ENCODE peak calls at places on chromosome 3, in nine cellular contexts. H is A549, W is body of pancreas, D is H54, G is Peyer's patch, B is suprapubic skin, A is heart left ventricle, X is ovary, T is prostate gland. E is an unnamed sample.

GRCh38 chr3:195240939-195241338 is 30.0 kb downstream of the XXYLT1 start:
- DNase-seq in H (no peak), W (no peak), D (no peak), G (no peak), B (peak), A (no peak), X (peak), T (no peak), E (peak)

GRCh38 chr3:90145094-90145810 is 1037.8 kb downstream of the EPHA3 start:
- DNase-seq in H (no peak), W (no peak), D (no peak), G (no peak), B (no peak), A (no peak), X (no peak), T (no peak), E (no peak)

GRCh38 chr3:129064969-129065726 is 4.6 kb downstream of the GP9 start:
- DNase-seq in H (no peak), W (no peak), D (no peak), G (no peak), B (peak), A (no peak), X (no peak), T (no peak), E (no peak)

GRCh38 chr3:71694358-71694999 is 30.7 kb downstream of the EIF4E3 start:
- DNase-seq in H (no peak), W (no peak), D (no peak), G (no peak), B (no peak), A (no peak), X (no peak), T (no peak), E (no peak)

GRCh38 chr3:17639765-17640164 is 102.7 kb downstream of the TBC1D5 start:
- DNase-seq in H (peak), W (no peak), D (no peak), G (no peak), B (no peak), A (no peak), X (no peak), T (no peak), E (no peak)

GRCh38 chr3:11154036-11154952 is at the start of gene HRH1:
- DNase-seq in H (no peak), W (no peak), D (no peak), G (no peak), B (peak), A (peak), X (peak), T (no peak), E (no peak)

GRCh38 chr3:152058906-152059305 is 185.5 kb downstream of the SUCNR1 start:
- DNase-seq in H (no peak), W (no peak), D (no peak), G (no peak), B (no peak), A (no peak), X (no peak), T (no peak), E (no peak)

GRCh38 chr3:28617821-28618220 is 269.2 kb upstream of the AZI2 start:
- DNase-seq in H (no peak), W (no peak), D (no peak), G (no peak), B (no peak), A (no peak), X (no peak), T (no peak), E (no peak)

GRCh38 chr3:39166134-39166710 is 12.8 kb upstream of the CSRNP1 start:
- DNase-seq in H (no peak), W (no peak), D (peak), G (no peak), B (no peak), A (peak), X (no peak), T (no peak), E (no peak)

GRCh38 chr3:127959041-127959440 is 44.0 kb downstream of the KBTBD12 start:
- DNase-seq in H (no peak), W (no peak), D (no peak), G (no peak), B (no peak), A (no peak), X (no peak), T (no peak), E (no peak)

GRCh38 chr3:127953092-127953491 is 38.1 kb downstream of the KBTBD12 start:
- DNase-seq in H (no peak), W (no peak), D (no peak), G (no peak), B (no peak), A (no peak), X (no peak), T (no peak), E (no peak)

GRCh38 chr3:127953636-127954035 is 38.6 kb downstream of the KBTBD12 start:
- DNase-seq in H (no peak), W (no peak), D (no peak), G (no peak), B (no peak), A (no peak), X (no peak), T (no peak), E (no peak)

GRCh38 chr3:127954642-127955041 is 39.6 kb downstream of the KBTBD12 start:
- DNase-seq in H (no peak), W (no peak), D (no peak), G (no peak), B (no peak), A (peak), X (no peak), T (no peak), E (no peak)

DNA sequence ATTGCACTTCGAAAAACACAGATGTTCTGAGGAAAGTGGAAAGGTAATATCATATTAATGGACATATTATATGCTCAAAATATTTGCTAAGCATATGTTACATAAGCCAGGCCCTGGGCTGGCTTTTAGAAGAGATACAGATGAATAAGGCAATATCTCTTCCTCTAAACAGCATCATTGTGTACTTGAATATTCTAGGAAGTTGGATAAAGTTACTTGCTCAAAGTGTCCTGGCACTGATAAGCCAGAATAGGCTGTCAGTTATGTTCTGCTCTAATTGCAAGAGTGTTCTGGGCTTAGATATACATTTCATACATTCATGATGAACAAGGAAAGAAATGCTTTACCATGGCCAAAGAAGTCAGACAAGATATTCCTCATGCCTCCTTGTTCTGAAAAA is 40.6 kb downstream of the KBTBD12 start:
- DNase-seq in H (no peak), W (no peak), D (no peak), G (no peak), B (no peak), A (no peak), X (no peak), T (no peak), E (no peak)
- TF ChIP-seq POLR2A in H (no peak), W (no peak), D (no peak), G (no peak), B (no peak), A (no peak), X (no peak), T (no peak), E (no peak)

GRCh38 chr3:50155491-50155878 is 361 bp downstream of the SEMA3F start:
- DNase-seq in H (no peak), W (no peak), D (no peak), G (no peak), B (no peak), A (no peak), X (no peak), T (no peak), E (no peak)

GRCh38 chr3:50153782-50154475 is 1.2 kb upstream of the SEMA3F start:
- DNase-seq in H (no peak), W (no peak), D (no peak), G (no peak), B (no peak), A (no peak), X (no peak), T (no peak), E (no peak)

GRCh38 chr3:50155891-50156290 is 767 bp downstream of the SEMA3F start:
- DNase-seq in H (no peak), W (no peak), D (no peak), G (no peak), B (no peak), A (no peak), X (no peak), T (no peak), E (no peak)

GRCh38 chr3:50154476-50154839 is 666 bp upstream of the SEMA3F start:
- DNase-seq in H (peak), W (no peak), D (no peak), G (no peak), B (no peak), A (no peak), X (no peak), T (no peak), E (no peak)

DNA sequence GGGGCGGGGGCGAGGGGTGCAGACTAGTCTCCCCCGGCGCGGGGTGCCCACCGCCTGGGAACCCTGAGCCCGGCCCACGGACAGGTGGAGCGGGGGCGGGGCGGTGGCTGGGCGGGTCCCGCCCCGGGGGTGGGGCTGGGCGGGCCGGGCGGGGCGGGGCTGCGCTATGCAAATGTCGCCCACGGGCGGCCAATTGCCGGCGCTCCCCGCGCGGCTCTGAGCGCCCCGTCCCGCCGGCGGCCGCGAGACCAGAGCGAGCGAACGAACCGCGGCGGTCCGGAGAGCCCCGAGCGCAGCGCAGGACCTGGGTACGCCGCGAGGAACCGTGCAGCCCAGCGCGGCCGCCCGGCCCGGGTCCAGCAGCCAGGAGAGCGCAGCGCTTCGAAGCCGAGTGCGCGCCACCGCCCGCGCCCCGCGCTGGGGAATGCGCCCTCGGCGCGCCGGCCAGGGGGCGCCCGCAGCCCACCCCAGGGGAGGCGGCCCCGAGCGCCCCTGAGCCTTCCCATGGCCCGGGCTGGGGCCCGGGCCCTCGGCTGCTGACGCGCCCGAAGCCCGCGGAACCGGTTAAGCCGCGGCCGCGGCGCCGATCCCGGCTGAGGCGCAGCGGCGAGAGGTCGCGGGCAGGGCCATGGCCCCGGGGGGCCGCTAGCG is at the start of gene SEMA3F:
- DNase-seq in H (peak), W (peak), D (peak), G (peak), B (no peak), A (peak), X (peak), T (peak), E (no peak)
- TF ChIP-seq POLR2A in H (peak), W (peak), D (peak), G (peak), B (no peak), A (peak), X (peak), T (peak), E (peak)

DNA sequence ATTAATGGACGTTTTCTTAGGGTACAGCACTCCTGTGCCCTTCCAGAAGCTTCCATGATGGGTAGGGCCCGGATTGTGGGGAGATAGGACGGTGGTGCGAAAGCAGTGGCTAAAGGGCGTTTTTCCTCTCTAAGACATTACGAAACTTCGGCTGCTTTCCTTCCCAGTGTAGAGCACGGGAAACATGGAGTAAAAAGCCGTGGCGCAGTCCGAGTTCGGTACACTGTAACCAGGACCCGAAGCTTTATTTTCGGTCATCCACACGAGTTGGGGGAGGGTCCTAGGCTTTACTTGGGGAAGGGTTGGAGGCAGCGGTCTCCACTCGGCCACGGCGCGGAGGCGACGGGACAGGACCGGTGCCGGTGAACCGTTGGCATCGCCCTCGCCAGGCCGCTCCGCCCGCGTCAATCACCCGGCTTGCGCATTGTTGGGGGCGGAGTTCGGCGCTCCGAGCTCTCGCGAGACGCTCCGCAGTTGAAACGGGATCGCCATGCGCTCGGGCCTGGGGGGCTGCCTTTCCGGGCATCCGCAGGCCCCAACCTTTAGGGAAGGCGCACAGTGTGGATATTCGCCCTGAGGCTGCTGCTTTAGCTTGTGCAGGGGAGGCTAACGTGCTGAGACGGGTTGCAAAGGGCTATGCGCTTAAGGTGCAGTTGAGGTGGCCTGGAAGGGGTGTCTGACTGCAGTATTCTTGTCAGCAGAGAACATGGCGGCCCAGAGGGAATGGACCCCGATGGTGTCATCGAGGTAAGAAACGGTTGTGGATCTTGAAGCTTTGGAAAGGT is 546 bp downstream of the EIF4A2 start:
- DNase-seq in H (peak), W (peak), D (peak), G (peak), B (peak), A (peak), X (peak), T (peak), E (no peak)
- TF ChIP-seq POLR2A in H (peak), W (no peak), D (peak), G (peak), B (no peak), A (peak), X (peak), T (peak), E (peak)

GRCh38 chr3:46558184-46559029 is 7.7 kb downstream of the LRRC2 start:
- DNase-seq in H (peak), W (peak), D (no peak), G (peak), B (peak), A (peak), X (peak), T (peak), E (no peak)
- TF ChIP-seq POLR2A in H (peak), W (no peak), D (no peak), G (no peak), B (no peak), A (no peak), X (no peak), T (no peak), E (no peak)

GRCh38 chr3:57596495-57597239 is 477 bp downstream of the ARF4 start:
- DNase-seq in H (peak), W (peak), D (peak), G (peak), B (peak), A (peak), X (peak), T (peak), E (peak)
- TF ChIP-seq POLR2A in H (peak), W (no peak), D (peak), G (peak), B (no peak), A (no peak), X (no peak), T (peak), E (no peak)

DNA sequence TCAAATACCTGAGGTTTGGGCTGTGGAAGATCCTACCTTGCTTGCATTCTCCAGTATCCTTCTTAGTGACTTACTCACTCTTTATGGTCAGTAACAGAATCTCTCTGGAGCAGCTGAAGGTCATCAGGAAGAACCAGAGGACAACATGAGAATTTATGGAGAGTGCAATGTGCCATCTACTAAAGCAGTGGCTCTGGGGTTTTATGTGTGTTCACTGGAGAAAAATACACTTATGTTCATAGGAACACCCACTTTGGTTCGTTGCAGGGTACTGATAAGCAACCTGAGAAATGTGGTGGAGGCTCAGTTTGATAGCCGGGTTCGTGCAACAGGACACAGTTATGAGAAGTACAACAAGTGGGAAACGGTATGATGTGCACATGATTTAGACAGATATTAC is 12.8 kb downstream of the CPB1 start:
- DNase-seq in H (no peak), W (no peak), D (no peak), G (no peak), B (no peak), A (no peak), X (no peak), T (no peak), E (no peak)
- TF ChIP-seq POLR2A in H (no peak), W (no peak), D (no peak), G (no peak), B (no peak), A (no peak), X (no peak), T (no peak), E (no peak)

DNA sequence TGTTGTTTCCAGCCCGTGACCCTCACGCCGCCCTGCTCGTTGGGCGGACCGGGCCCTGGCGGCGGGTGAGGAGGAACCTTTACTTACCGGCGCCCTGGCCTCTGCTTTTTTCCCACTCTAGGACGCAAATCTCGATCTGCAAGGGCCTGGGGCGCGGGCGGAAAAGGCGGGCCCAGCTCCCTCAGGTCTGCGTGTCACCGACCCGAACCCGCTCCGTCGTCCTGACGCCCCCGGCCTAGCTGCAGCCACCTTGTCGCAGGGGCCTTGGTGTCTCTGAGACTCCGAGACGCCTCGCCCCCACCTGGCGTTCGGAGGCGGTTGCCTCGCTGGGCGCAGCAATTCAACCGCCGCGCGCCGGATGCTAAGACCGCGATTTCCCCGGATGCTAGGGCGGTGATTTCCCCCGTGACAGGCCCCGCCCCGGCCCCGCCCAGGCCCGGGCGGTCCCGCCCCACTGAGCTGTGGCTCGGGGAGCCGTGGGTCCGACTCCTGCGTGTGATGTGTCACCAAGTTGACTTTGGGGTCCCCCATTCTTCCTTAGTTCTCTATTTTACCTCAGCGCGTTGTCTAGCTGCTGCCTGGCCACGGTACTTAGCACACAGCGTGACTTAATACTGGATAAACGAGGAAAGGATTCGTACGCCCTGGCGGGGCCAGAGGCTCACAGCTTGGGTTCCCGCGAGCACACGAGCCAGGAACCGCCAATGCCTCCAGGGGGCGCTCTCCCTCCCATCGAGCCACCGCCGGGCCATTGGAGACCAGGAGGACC is at the start of gene RPL39L:
- DNase-seq in H (peak), W (peak), D (peak), G (peak), B (peak), A (peak), X (peak), T (peak), E (no peak)
- TF ChIP-seq POLR2A in H (peak), W (no peak), D (peak), G (no peak), B (no peak), A (peak), X (no peak), T (peak), E (peak)

E was measured in vagina.